ENCODE peak calls at places on chromosomes 13 and 19, in four cellular contexts. K, U, Y and X are unnamed samples.

GRCh38 chr13:114146629-114147028 is 14.2 kb upstream of the RASA3 start:
- DNase-seq in U (no peak), K (no peak), Y (peak), X (no peak)

GRCh38 chr19:11973020-11973810 is 8.4 kb downstream of the ZNF763 start:
- DNase-seq in K (no peak), U (no peak), Y (no peak), X (no peak)

GRCh38 chr19:8526345-8527062 is 12.5 kb upstream of the ZNF414 start:
- DNase-seq in Y (no peak), K (peak), U (peak), X (peak)

GRCh38 chr13:74093691-74094090 is 40.5 kb downstream of the KLF12 start:
- DNase-seq in Y (no peak), K (no peak), U (peak), X (no peak)

GRCh38 chr19:7901337-7901736 is 2.3 kb upstream of the MAP2K7 start:
- DNase-seq in U (no peak), Y (no peak), K (no peak), X (no peak)

GRCh38 chr13:77696006-77696862 is 1.3 kb upstream of the SLAIN1 start:
- DNase-seq in K (no peak), U (peak), Y (no peak), X (no peak)

GRCh38 chr19:2381151-2381822 is 21.2 kb downstream of the TMPRSS9 start:
- DNase-seq in K (no peak), Y (no peak), U (peak), X (peak)

GRCh38 chr13:53405616-53406015 is 377.0 kb downstream of the OLFM4 start:
- DNase-seq in U (no peak), K (no peak), Y (no peak), X (peak)

GRCh38 chr13:67147257-67148218 is 82.6 kb downstream of the PCDH9 start:
- DNase-seq in U (peak), K (no peak), Y (no peak), X (peak)

GRCh38 chr19:4401482-4402170 is 814 bp upstream of the CHAF1A start:
- DNase-seq in K (no peak), U (no peak), Y (no peak), X (no peak)

GRCh38 chr13:27918918-27919255 is 913 bp upstream of the PDX1 start:
- DNase-seq in Y (no peak), K (no peak), U (no peak), X (no peak)

GRCh38 chr13:90591927-90592268 is 755.6 kb upstream of the MIR17HG start:
- DNase-seq in K (peak), U (no peak), Y (no peak), X (no peak)

GRCh38 chr13:52845334-52845761 is 3.1 kb downstream of the PCDH8 start:
- DNase-seq in K (no peak), U (no peak), Y (no peak), X (no peak)

GRCh38 chr13:72430923-72431322 is 296.5 kb downstream of the MZT1 start:
- DNase-seq in U (no peak), K (no peak), Y (no peak), X (no peak)

GRCh38 chr19:15373644-15374043 is 5.9 kb downstream of the AKAP8 start:
- DNase-seq in Y (no peak), K (no peak), U (no peak), X (no peak)

GRCh38 chr13:75705395-75705794 is 69.3 kb downstream of the LMO7 start:
- DNase-seq in K (peak), U (peak), Y (no peak), X (no peak)

GRCh38 chr13:45215392-45216077 is 14.7 kb upstream of the KCTD4 start:
- DNase-seq in Y (no peak), U (no peak), K (no peak), X (peak)

GRCh38 chr13:41707192-41707858 is 250.0 kb downstream of the RGCC start:
- DNase-seq in K (no peak), Y (no peak), U (no peak), X (no peak)

GRCh38 chr13:67971291-67971690 is 741.2 kb upstream of the PCDH9 start:
- DNase-seq in K (no peak), U (peak), Y (no peak), X (no peak)

GRCh38 chr13:99642006-99642405 is 140.7 kb downstream of the TM9SF2 start:
- DNase-seq in Y (no peak), K (no peak), U (no peak), X (no peak)

GRCh38 chr13:20131057-20131832 is 29.6 kb downstream of the GJA3 start:
- DNase-seq in K (no peak), U (no peak), Y (no peak), X (no peak)

GRCh38 chr19:58262922-58263296 is 15.8 kb upstream of the ZNF8 start:
- DNase-seq in K (no peak), U (no peak), Y (no peak), X (no peak)

GRCh38 chr19:39852882-39853281 is 6.7 kb upstream of the FBL start:
- DNase-seq in U (no peak), K (no peak), Y (no peak), X (no peak)

GRCh38 chr19:31511098-31511497 is 161.9 kb upstream of the TSHZ3 start:
- DNase-seq in U (no peak), Y (no peak), K (no peak), X (no peak)

GRCh38 chr19:49871349-49871985 is 4.1 kb upstream of the PNKP start:
- DNase-seq in K (no peak), U (no peak), Y (no peak), X (no peak)

GRCh38 chr19:34487651-34488051 is 6.1 kb downstream of the WTIP start:
- DNase-seq in U (no peak), K (no peak), Y (no peak), X (no peak)

GRCh38 chr19:40592170-40592569 is 9.0 kb upstream of the LTBP4 start:
- DNase-seq in U (peak), K (peak), Y (no peak), X (peak)

GRCh38 chr13:19766637-19767036 is 16.1 kb downstream of the PSPC1 start:
- DNase-seq in U (no peak), K (no peak), Y (no peak), X (peak)

GRCh38 chr19:54482889-54483288 is 9.8 kb upstream of the CDC42EP5 start:
- DNase-seq in Y (no peak), U (no peak), K (no peak), X (no peak)

GRCh38 chr13:40609972-40610726 is 56.3 kb downstream of the FOXO1 start:
- DNase-seq in U (peak), Y (no peak), K (peak), X (peak)

GRCh38 chr19:55459551-55459949 is 1.9 kb downstream of the ISOC2 start:
- DNase-seq in Y (no peak), K (no peak), U (no peak), X (no peak)

GRCh38 chr19:42140125-42140754 is 8.0 kb upstream of the POU2F2 start:
- DNase-seq in Y (no peak), U (peak), K (peak), X (peak)

GRCh38 chr13:92734545-92734944 is 492.1 kb upstream of the GPC6 start:
- DNase-seq in Y (no peak), K (no peak), U (no peak), X (no peak)

GRCh38 chr13:40503966-40504591 is 162.4 kb downstream of the FOXO1 start:
- DNase-seq in U (peak), Y (no peak), K (peak), X (no peak)

GRCh38 chr13:113170503-113170902 is 12.1 kb downstream of the PROZ start:
- DNase-seq in U (no peak), Y (no peak), K (no peak), X (no peak)

GRCh38 chr13:75398072-75398471 is 83.9 kb downstream of the TBC1D4 start:
- DNase-seq in K (no peak), U (no peak), Y (no peak), X (no peak)

GRCh38 chr19:17376935-17377600 is at the start of gene PLVAP:
- DNase-seq in Y (no peak), K (no peak), U (no peak), X (no peak)

GRCh38 chr19:8477889-8478288 is 24.6 kb downstream of the PRAM1 start:
- DNase-seq in Y (no peak), U (no peak), K (no peak), X (no peak)